ENCODE peak calls at places on chromosomes 13 and 19, in eight cellular contexts. One of them, this sample, is unnamed.

GRCh38 chr13:97856001-97856675 is 97.3 kb upstream of the IPO5 start:
- DNase-seq in CD4-positive, alpha-beta T cell: no peak
- DNase-seq in right lobe of liver: peak
- DNase-seq in stimulated activated CD4-positive, alpha-beta T cell treated with anti-CD3 and anti-CD28 coated beads, Interleukin-4, amount 100 ng/mL, for 24 hours: no peak
- DNase-seq in right cardiac atrium: peak
- DNase-seq in HAP-1: no peak
- DNase-seq in lower leg skin: no peak
- DNase-seq in tibial nerve: peak
- DNase-seq in this sample: peak

GRCh38 chr13:31050486-31051400 is 111.0 kb downstream of the HSPH1 start:
- DNase-seq in stimulated activated CD4-positive, alpha-beta T cell treated with anti-CD3 and anti-CD28 coated beads, Interleukin-4, amount 100 ng/mL, for 24 hours: no peak
- DNase-seq in CD4-positive, alpha-beta T cell: no peak
- DNase-seq in right lobe of liver: no peak
- DNase-seq in tibial nerve: no peak
- DNase-seq in HAP-1: no peak
- DNase-seq in right cardiac atrium: no peak
- DNase-seq in lower leg skin: no peak
- DNase-seq in this sample: no peak

GRCh38 chr13:97369269-97369893 is 64.6 kb upstream of the RAP2A start:
- DNase-seq in CD4-positive, alpha-beta T cell: no peak
- DNase-seq in right lobe of liver: no peak
- DNase-seq in HAP-1: no peak
- DNase-seq in lower leg skin: no peak
- DNase-seq in stimulated activated CD4-positive, alpha-beta T cell treated with anti-CD3 and anti-CD28 coated beads, Interleukin-4, amount 100 ng/mL, for 24 hours: no peak
- DNase-seq in tibial nerve: no peak
- DNase-seq in right cardiac atrium: no peak
- DNase-seq in this sample: no peak

GRCh38 chr13:97067342-97067895 is 73.1 kb upstream of the OXGR1 start:
- DNase-seq in lower leg skin: no peak
- DNase-seq in right lobe of liver: no peak
- DNase-seq in right cardiac atrium: no peak
- DNase-seq in HAP-1: no peak
- DNase-seq in stimulated activated CD4-positive, alpha-beta T cell treated with anti-CD3 and anti-CD28 coated beads, Interleukin-4, amount 100 ng/mL, for 24 hours: no peak
- DNase-seq in tibial nerve: no peak
- DNase-seq in CD4-positive, alpha-beta T cell: no peak
- DNase-seq in this sample: no peak

GRCh38 chr19:8609210-8610040 is 1.1 kb downstream of the ADAMTS10 start:
- DNase-seq in stimulated activated CD4-positive, alpha-beta T cell treated with anti-CD3 and anti-CD28 coated beads, Interleukin-4, amount 100 ng/mL, for 24 hours: no peak
- DNase-seq in CD4-positive, alpha-beta T cell: peak
- DNase-seq in tibial nerve: peak
- DNase-seq in right cardiac atrium: peak
- DNase-seq in HAP-1: no peak
- DNase-seq in right lobe of liver: peak
- DNase-seq in lower leg skin: no peak
- DNase-seq in this sample: peak

GRCh38 chr19:18149596-18149975 is 3.4 kb upstream of the PIK3R2 start:
- DNase-seq in HAP-1: no peak
- DNase-seq in lower leg skin: no peak
- DNase-seq in tibial nerve: no peak
- DNase-seq in stimulated activated CD4-positive, alpha-beta T cell treated with anti-CD3 and anti-CD28 coated beads, Interleukin-4, amount 100 ng/mL, for 24 hours: no peak
- DNase-seq in CD4-positive, alpha-beta T cell: no peak
- DNase-seq in right cardiac atrium: no peak
- DNase-seq in right lobe of liver: no peak
- DNase-seq in this sample: no peak

GRCh38 chr19:14554382-14554812 is 17.5 kb downstream of the NDUFB7 start:
- DNase-seq in lower leg skin: peak
- DNase-seq in CD4-positive, alpha-beta T cell: no peak
- DNase-seq in tibial nerve: no peak
- DNase-seq in right lobe of liver: peak
- DNase-seq in stimulated activated CD4-positive, alpha-beta T cell treated with anti-CD3 and anti-CD28 coated beads, Interleukin-4, amount 100 ng/mL, for 24 hours: no peak
- DNase-seq in HAP-1: no peak
- DNase-seq in right cardiac atrium: peak
- DNase-seq in this sample: no peak

GRCh38 chr13:54029226-54029625 is 1000.6 kb downstream of the OLFM4 start:
- DNase-seq in right cardiac atrium: no peak
- DNase-seq in stimulated activated CD4-positive, alpha-beta T cell treated with anti-CD3 and anti-CD28 coated beads, Interleukin-4, amount 100 ng/mL, for 24 hours: no peak
- DNase-seq in lower leg skin: no peak
- DNase-seq in right lobe of liver: no peak
- DNase-seq in HAP-1: no peak
- DNase-seq in tibial nerve: no peak
- DNase-seq in CD4-positive, alpha-beta T cell: no peak
- DNase-seq in this sample: no peak

GRCh38 chr13:73794755-73795154 is 339.4 kb downstream of the KLF12 start:
- DNase-seq in stimulated activated CD4-positive, alpha-beta T cell treated with anti-CD3 and anti-CD28 coated beads, Interleukin-4, amount 100 ng/mL, for 24 hours: no peak
- DNase-seq in HAP-1: no peak
- DNase-seq in CD4-positive, alpha-beta T cell: no peak
- DNase-seq in tibial nerve: no peak
- DNase-seq in lower leg skin: no peak
- DNase-seq in right lobe of liver: no peak
- DNase-seq in right cardiac atrium: no peak
- DNase-seq in this sample: no peak

GRCh38 chr13:113639661-113640262 is 18.2 kb downstream of the ATP4B start:
- DNase-seq in HAP-1: no peak
- DNase-seq in tibial nerve: peak
- DNase-seq in right cardiac atrium: no peak
- DNase-seq in lower leg skin: no peak
- DNase-seq in CD4-positive, alpha-beta T cell: no peak
- DNase-seq in right lobe of liver: no peak
- DNase-seq in stimulated activated CD4-positive, alpha-beta T cell treated with anti-CD3 and anti-CD28 coated beads, Interleukin-4, amount 100 ng/mL, for 24 hours: no peak
- DNase-seq in this sample: no peak

GRCh38 chr19:44757057-44757734 is 8.7 kb downstream of the BCL3 start:
- DNase-seq in right cardiac atrium: peak
- DNase-seq in HAP-1: no peak
- DNase-seq in lower leg skin: no peak
- DNase-seq in stimulated activated CD4-positive, alpha-beta T cell treated with anti-CD3 and anti-CD28 coated beads, Interleukin-4, amount 100 ng/mL, for 24 hours: no peak
- DNase-seq in tibial nerve: peak
- DNase-seq in right lobe of liver: no peak
- DNase-seq in CD4-positive, alpha-beta T cell: no peak
- DNase-seq in this sample: peak

GRCh38 chr13:22455036-22455435 is 725.7 kb upstream of the SGCG start:
- DNase-seq in right lobe of liver: no peak
- DNase-seq in HAP-1: no peak
- DNase-seq in right cardiac atrium: no peak
- DNase-seq in lower leg skin: no peak
- DNase-seq in CD4-positive, alpha-beta T cell: no peak
- DNase-seq in stimulated activated CD4-positive, alpha-beta T cell treated with anti-CD3 and anti-CD28 coated beads, Interleukin-4, amount 100 ng/mL, for 24 hours: no peak
- DNase-seq in tibial nerve: no peak
- DNase-seq in this sample: no peak

GRCh38 chr19:50025794-50026549 is at the start of gene ZNF473:
- DNase-seq in tibial nerve: peak
- DNase-seq in HAP-1: peak
- DNase-seq in CD4-positive, alpha-beta T cell: peak
- DNase-seq in right cardiac atrium: peak
- DNase-seq in lower leg skin: peak
- DNase-seq in stimulated activated CD4-positive, alpha-beta T cell treated with anti-CD3 and anti-CD28 coated beads, Interleukin-4, amount 100 ng/mL, for 24 hours: peak
- DNase-seq in right lobe of liver: peak
- DNase-seq in this sample: peak

GRCh38 chr19:50977626-50978025 is 6.1 kb downstream of the KLK7 start:
- DNase-seq in CD4-positive, alpha-beta T cell: no peak
- DNase-seq in tibial nerve: no peak
- DNase-seq in right cardiac atrium: no peak
- DNase-seq in lower leg skin: no peak
- DNase-seq in stimulated activated CD4-positive, alpha-beta T cell treated with anti-CD3 and anti-CD28 coated beads, Interleukin-4, amount 100 ng/mL, for 24 hours: no peak
- DNase-seq in HAP-1: peak
- DNase-seq in right lobe of liver: no peak
- DNase-seq in this sample: no peak

GRCh38 chr19:18270304-18270703 is 3.9 kb downstream of the IQCN start:
- DNase-seq in right cardiac atrium: no peak
- DNase-seq in right lobe of liver: no peak
- DNase-seq in CD4-positive, alpha-beta T cell: no peak
- DNase-seq in HAP-1: no peak
- DNase-seq in stimulated activated CD4-positive, alpha-beta T cell treated with anti-CD3 and anti-CD28 coated beads, Interleukin-4, amount 100 ng/mL, for 24 hours: no peak
- DNase-seq in lower leg skin: no peak
- DNase-seq in tibial nerve: no peak
- DNase-seq in this sample: no peak

GRCh38 chr13:111328803-111329410 is 8.5 kb downstream of the TEX29 start:
- DNase-seq in tibial nerve: no peak
- DNase-seq in right cardiac atrium: no peak
- DNase-seq in CD4-positive, alpha-beta T cell: no peak
- DNase-seq in lower leg skin: no peak
- DNase-seq in stimulated activated CD4-positive, alpha-beta T cell treated with anti-CD3 and anti-CD28 coated beads, Interleukin-4, amount 100 ng/mL, for 24 hours: no peak
- DNase-seq in HAP-1: no peak
- DNase-seq in right lobe of liver: no peak
- DNase-seq in this sample: no peak

GRCh38 chr13:79360064-79360463 is 46.0 kb downstream of the RBM26 start:
- DNase-seq in HAP-1: no peak
- DNase-seq in right cardiac atrium: no peak
- DNase-seq in CD4-positive, alpha-beta T cell: no peak
- DNase-seq in tibial nerve: no peak
- DNase-seq in lower leg skin: no peak
- DNase-seq in stimulated activated CD4-positive, alpha-beta T cell treated with anti-CD3 and anti-CD28 coated beads, Interleukin-4, amount 100 ng/mL, for 24 hours: no peak
- DNase-seq in right lobe of liver: no peak
- DNase-seq in this sample: no peak

GRCh38 chr13:106176103-106176502 is 359.4 kb downstream of the EFNB2 start:
- DNase-seq in HAP-1: no peak
- DNase-seq in right lobe of liver: no peak
- DNase-seq in lower leg skin: no peak
- DNase-seq in stimulated activated CD4-positive, alpha-beta T cell treated with anti-CD3 and anti-CD28 coated beads, Interleukin-4, amount 100 ng/mL, for 24 hours: no peak
- DNase-seq in right cardiac atrium: no peak
- DNase-seq in CD4-positive, alpha-beta T cell: no peak
- DNase-seq in tibial nerve: no peak
- DNase-seq in this sample: no peak

This sample was measured in cardiac muscle cell.